ENCODE peak calls at places on chromosome 12, in six cellular contexts. R, D, H, G, J and C are unnamed samples.
A peak's percentile ranks its signal among the peaks of the same experiment; 100 is the strongest.

GRCh38 chr12:124621296-124621660 is 53.9 kb upstream of the NCOR2 start:
- DNase-seq in R (peak; percentile 84), D (peak; percentile 49), H (peak; percentile 85), G (peak; percentile 74), J (no peak), C (no peak)

GRCh38 chr12:6494968-6495367 is 1.1 kb downstream of the NCAPD2 start:
- DNase-seq in R (no peak), D (no peak), H (no peak), G (no peak), J (no peak), C (no peak)

GRCh38 chr12:126030573-126030972 is 965.3 kb downstream of the AACS start:
- DNase-seq in R (no peak), D (no peak), H (no peak), G (no peak), J (no peak), C (no peak)

GRCh38 chr12:101967506-101967905 is 90.1 kb downstream of the DRAM1 start:
- DNase-seq in R (no peak), D (no peak), H (no peak), G (no peak), J (no peak), C (no peak)

GRCh38 chr12:60266381-60266852 is 670.6 kb downstream of the SLC16A7 start:
- DNase-seq in R (no peak), D (no peak), H (no peak), G (no peak), J (no peak), C (no peak)

GRCh38 chr12:54917001-54917488 is 62.7 kb downstream of the MUCL1 start:
- DNase-seq in R (no peak), D (no peak), H (no peak), G (no peak), J (no peak), C (no peak)

GRCh38 chr12:120247621-120248030 is 17.9 kb downstream of the PXN start:
- DNase-seq in R (no peak), D (no peak), H (no peak), G (no peak), J (no peak), C (no peak)

GRCh38 chr12:56682323-56682722 is 5.8 kb downstream of the PTGES3 start:
- DNase-seq in R (no peak), D (no peak), H (peak; percentile 26), G (no peak), J (no peak), C (no peak)

GRCh38 chr12:108560321-108560721 is 652 bp downstream of the SART3 start:
- DNase-seq in R (no peak), D (no peak), H (no peak), G (peak; percentile 38), J (no peak), C (no peak)

GRCh38 chr12:14548609-14549008 is 19.1 kb downstream of the PLBD1 start:
- DNase-seq in R (no peak), D (no peak), H (no peak), G (no peak), J (no peak), C (no peak)

GRCh38 chr12:61546296-61546695 is 713.9 kb upstream of the USP15 start:
- DNase-seq in R (no peak), D (no peak), H (peak; percentile 56), G (peak; percentile 58), J (no peak), C (peak; percentile 9)

GRCh38 chr12:119178544-119179334 is at the start of gene HSPB8:
- DNase-seq in R (peak; percentile 94), D (peak; percentile 94), H (peak; percentile 95), G (peak; percentile 94), J (peak; percentile 47), C (peak; percentile 95)

GRCh38 chr12:91065377-91065776 is 7.6 kb upstream of the KERA start:
- DNase-seq in R (no peak), D (no peak), H (no peak), G (no peak), J (no peak), C (no peak)

GRCh38 chr12:129727100-129727499 is 176.7 kb downstream of the TMEM132D start:
- DNase-seq in R (no peak), D (no peak), H (no peak), G (no peak), J (no peak), C (no peak)

GRCh38 chr12:119176267-119177055 is 2.3 kb upstream of the HSPB8 start:
- DNase-seq in R (peak; percentile 92), D (peak; percentile 92), H (peak; percentile 82), G (peak; percentile 91), J (peak; percentile 60), C (peak; percentile 63)

GRCh38 chr12:122473543-122474323 is 27.0 kb downstream of the ZCCHC8 start:
- DNase-seq in R (no peak), D (no peak), H (peak; percentile 44), G (no peak), J (no peak), C (no peak)

DNA sequence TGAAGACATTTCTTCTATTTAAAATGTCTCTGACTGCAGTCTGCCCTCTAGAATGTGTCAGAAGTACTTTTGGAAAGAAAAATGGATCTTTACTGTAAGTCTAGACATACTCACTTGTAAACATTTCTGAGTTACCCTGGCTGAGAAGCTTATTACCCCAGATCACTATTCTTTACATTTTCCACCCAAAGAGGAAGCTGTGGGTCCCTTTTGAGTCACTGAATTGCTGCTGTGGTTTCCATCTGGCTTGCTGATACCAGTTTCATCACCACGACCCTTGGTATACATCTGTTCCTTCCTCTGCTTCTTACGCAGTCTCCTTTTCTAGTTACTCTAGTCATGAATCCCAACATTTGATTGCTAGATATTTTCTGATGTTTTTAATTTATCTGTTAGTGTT is 20.2 kb upstream of the CLEC4D start:
- DNase-seq in R (no peak), D (no peak), H (no peak), G (no peak), J (no peak), C (no peak)
- H3K27ac ChIP-seq in R (no peak overlapping the region), D (no peak overlapping the region), H (no peak overlapping the region), G (no peak overlapping the region), J (no peak overlapping the region), C (no peak overlapping the region)

GRCh38 chr12:112878488-112878887 is 28.3 kb upstream of the OAS1 start:
- DNase-seq in R (no peak), D (no peak), H (no peak), G (peak; percentile 31), J (no peak), C (no peak)

GRCh38 chr12:112876506-112876905 is 30.3 kb upstream of the OAS1 start:
- DNase-seq in R (no peak), D (no peak), H (no peak), G (no peak), J (no peak), C (no peak)

GRCh38 chr12:112879191-112879705 is 27.5 kb upstream of the OAS1 start:
- DNase-seq in R (no peak), D (no peak), H (peak; percentile 50), G (peak; percentile 91), J (no peak), C (no peak)

GRCh38 chr12:112877006-112877405 is 29.8 kb upstream of the OAS1 start:
- DNase-seq in R (no peak), D (no peak), H (no peak), G (no peak), J (no peak), C (no peak)

DNA sequence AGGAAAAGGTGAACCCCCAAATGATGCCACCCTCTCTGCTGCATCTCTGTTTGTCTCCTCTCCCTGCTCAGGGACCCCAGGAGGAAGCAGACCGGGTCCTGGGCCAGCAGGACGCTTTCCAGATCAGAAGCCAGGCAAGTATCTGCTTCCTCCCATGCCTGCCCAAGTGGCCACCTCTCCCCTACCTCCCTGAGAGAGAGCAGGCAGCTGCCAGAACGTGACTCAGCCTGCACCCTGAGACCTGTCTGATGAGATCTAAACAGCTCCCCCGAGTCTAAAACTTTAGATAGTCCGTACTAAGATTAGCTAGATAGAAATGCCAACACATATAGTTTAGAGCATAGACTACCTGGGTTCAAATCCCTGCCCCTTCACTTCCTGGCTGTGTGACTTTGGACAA is 31.2 kb upstream of the OAS1 start:
- DNase-seq in R (no peak), D (no peak), H (no peak), G (no peak), J (no peak), C (no peak)
- H3K4me3 ChIP-seq in R (no peak overlapping the region), D (no peak overlapping the region), H (no peak overlapping the region), G (no peak overlapping the region), J (no peak overlapping the region), C (no peak overlapping the region)

GRCh38 chr12:114674201-114675047 is 9.6 kb downstream of the TBX3 start:
- DNase-seq in R (peak; percentile 19), D (no peak), H (peak; percentile 80), G (peak; percentile 54), J (peak; percentile 56), C (no peak)
- H3K36me3 ChIP-seq in R (peaks cover 6% of the 10 kb centered on the region), D (peaks cover 38% of the 10 kb centered on the region), H (peaks cover 54% of the 10 kb centered on the region), G (peaks cover 30% of the 10 kb centered on the region), J (no peaks in the 10 kb centered on the region), C (no peaks in the 10 kb centered on the region)

GRCh38 chr12:27521066-27521465 is 2.9 kb upstream of the PPFIBP1 start:
- DNase-seq in R (no peak), D (peak; percentile 45), H (peak; percentile 88), G (peak; percentile 91), J (no peak), C (no peak)
- H3K27ac ChIP-seq in R (no peak overlapping the region), D (peak overlapping the region; percentile 47), H (no peak overlapping the region), G (peak overlapping the region; percentile 46), J (no peak overlapping the region), C (no peak overlapping the region)

GRCh38 chr12:62789856-62790255 is 145.1 kb downstream of the PPM1H start:
- DNase-seq in R (no peak), D (no peak), H (no peak), G (no peak), J (no peak), C (no peak)

GRCh38 chr12:62799126-62799736 is 135.7 kb downstream of the PPM1H start:
- DNase-seq in R (no peak), D (peak; percentile 47), H (peak; percentile 97), G (peak; percentile 93), J (peak; percentile 92), C (peak; percentile 73)

GRCh38 chr12:62793256-62794217 is 141.4 kb downstream of the PPM1H start:
- DNase-seq in R (peak; percentile 83), D (peak; percentile 82), H (peak; percentile 98), G (peak; percentile 92), J (peak; percentile 82), C (peak; percentile 83)

GRCh38 chr12:62792526-62792925 is 142.4 kb downstream of the PPM1H start:
- DNase-seq in R (no peak), D (no peak), H (no peak), G (no peak), J (no peak), C (no peak)

DNA sequence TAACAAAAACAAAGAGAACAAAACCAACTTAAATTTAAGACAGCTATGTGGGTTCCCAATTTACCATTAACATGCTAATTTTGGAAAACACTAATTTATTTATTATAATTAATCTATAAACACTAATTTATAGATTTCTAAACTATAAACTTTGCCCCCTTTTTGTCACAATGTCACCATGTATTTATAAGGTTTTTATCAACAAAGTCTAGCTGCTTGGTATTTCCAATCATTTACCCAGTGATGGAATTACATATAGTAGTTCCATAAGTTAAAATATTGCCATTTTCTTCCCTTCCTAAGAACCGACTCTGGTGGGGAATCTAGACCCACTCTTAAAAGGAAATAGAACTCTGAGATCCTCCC is 140.7 kb downstream of the PPM1H start:
- DNase-seq in R (no peak), D (no peak), H (no peak), G (no peak), J (no peak), C (no peak)
- H3K4me3 ChIP-seq in R (peak overlapping the region; percentile 42), D (no peak overlapping the region), H (peak overlapping the region; percentile 44), G (no peak overlapping the region), J (no peak overlapping the region), C (no peak overlapping the region)